ENCODE peak calls at places on chromosomes 12 and 14, in nine cellular contexts. One of them, this sample, is unnamed.

GRCh38 chr14:73223049-73223448 is 14.3 kb upstream of the PAPLN start:
- DNase-seq in stimulated activated effector memory CD8-positive, alpha-beta T cell treated with anti-CD3 and anti-CD28 coated beads, Interleukin-12 subunit alpha, Interleukin-12 subunit beta, amount 100 ng/mL, for 72 hours: no peak
- DNase-seq in activated T-helper 1 cell treated with anti-CD3 and anti-CD28 coated beads, Interleukin-2, amount 50 U/mL, for 16 hours: no peak
- DNase-seq in NCI-H1092: no peak
- DNase-seq in neural progenitor cell: no peak
- DNase-seq in fibroblast of the aortic adventitia: no peak
- DNase-seq in stimulated activated naive B cell treated with anti-CD40 and anti-IgM and Interleukin-4, amounts not matched to agents 10 μg/mL and 1 μg/mL and 100 μg/mL, for 72 hours: no peak
- DNase-seq in NCI-H146: no peak
- DNase-seq in activated CD4-positive, alpha-beta T cell treated with anti-CD3 and anti-CD28 coated beads for 1 hour: no peak
- DNase-seq in this sample: no peak

GRCh38 chr14:94805726-94806288 is 35.9 kb upstream of the GSC start:
- DNase-seq in stimulated activated effector memory CD8-positive, alpha-beta T cell treated with anti-CD3 and anti-CD28 coated beads, Interleukin-12 subunit alpha, Interleukin-12 subunit beta, amount 100 ng/mL, for 72 hours: no peak
- DNase-seq in activated T-helper 1 cell treated with anti-CD3 and anti-CD28 coated beads, Interleukin-2, amount 50 U/mL, for 16 hours: no peak
- DNase-seq in NCI-H1092: no peak
- DNase-seq in neural progenitor cell: peak; percentile 50
- DNase-seq in fibroblast of the aortic adventitia: peak; percentile 53
- DNase-seq in stimulated activated naive B cell treated with anti-CD40 and anti-IgM and Interleukin-4, amounts not matched to agents 10 μg/mL and 1 μg/mL and 100 μg/mL, for 72 hours: no peak
- DNase-seq in NCI-H146: no peak
- DNase-seq in activated CD4-positive, alpha-beta T cell treated with anti-CD3 and anti-CD28 coated beads for 1 hour: no peak
- DNase-seq in this sample: no peak

GRCh38 chr12:5571115-5571514 is 139.2 kb downstream of the NTF3 start:
- DNase-seq in stimulated activated effector memory CD8-positive, alpha-beta T cell treated with anti-CD3 and anti-CD28 coated beads, Interleukin-12 subunit alpha, Interleukin-12 subunit beta, amount 100 ng/mL, for 72 hours: no peak
- DNase-seq in activated T-helper 1 cell treated with anti-CD3 and anti-CD28 coated beads, Interleukin-2, amount 50 U/mL, for 16 hours: no peak
- DNase-seq in NCI-H1092: no peak
- DNase-seq in neural progenitor cell: no peak
- DNase-seq in fibroblast of the aortic adventitia: no peak
- DNase-seq in stimulated activated naive B cell treated with anti-CD40 and anti-IgM and Interleukin-4, amounts not matched to agents 10 μg/mL and 1 μg/mL and 100 μg/mL, for 72 hours: no peak
- DNase-seq in NCI-H146: no peak
- DNase-seq in activated CD4-positive, alpha-beta T cell treated with anti-CD3 and anti-CD28 coated beads for 1 hour: no peak
- DNase-seq in this sample: no peak

GRCh38 chr14:89198544-89199329 is 218.3 kb downstream of the FOXN3 start:
- DNase-seq in stimulated activated effector memory CD8-positive, alpha-beta T cell treated with anti-CD3 and anti-CD28 coated beads, Interleukin-12 subunit alpha, Interleukin-12 subunit beta, amount 100 ng/mL, for 72 hours: no peak
- DNase-seq in activated T-helper 1 cell treated with anti-CD3 and anti-CD28 coated beads, Interleukin-2, amount 50 U/mL, for 16 hours: no peak
- DNase-seq in NCI-H1092: no peak
- DNase-seq in neural progenitor cell: no peak
- DNase-seq in fibroblast of the aortic adventitia: no peak
- DNase-seq in stimulated activated naive B cell treated with anti-CD40 and anti-IgM and Interleukin-4, amounts not matched to agents 10 μg/mL and 1 μg/mL and 100 μg/mL, for 72 hours: no peak
- DNase-seq in NCI-H146: no peak
- DNase-seq in activated CD4-positive, alpha-beta T cell treated with anti-CD3 and anti-CD28 coated beads for 1 hour: no peak
- DNase-seq in this sample: no peak

GRCh38 chr12:43882578-43883178 is 46.8 kb downstream of the TMEM117 start:
- DNase-seq in stimulated activated effector memory CD8-positive, alpha-beta T cell treated with anti-CD3 and anti-CD28 coated beads, Interleukin-12 subunit alpha, Interleukin-12 subunit beta, amount 100 ng/mL, for 72 hours: no peak
- DNase-seq in activated T-helper 1 cell treated with anti-CD3 and anti-CD28 coated beads, Interleukin-2, amount 50 U/mL, for 16 hours: no peak
- DNase-seq in NCI-H1092: no peak
- DNase-seq in neural progenitor cell: peak; percentile 62
- DNase-seq in fibroblast of the aortic adventitia: peak; percentile 81
- DNase-seq in stimulated activated naive B cell treated with anti-CD40 and anti-IgM and Interleukin-4, amounts not matched to agents 10 μg/mL and 1 μg/mL and 100 μg/mL, for 72 hours: no peak
- DNase-seq in NCI-H146: peak; percentile 44
- DNase-seq in activated CD4-positive, alpha-beta T cell treated with anti-CD3 and anti-CD28 coated beads for 1 hour: no peak
- DNase-seq in this sample: no peak

GRCh38 chr12:98490491-98491453 is 24.6 kb upstream of the TMPO start:
- DNase-seq in stimulated activated effector memory CD8-positive, alpha-beta T cell treated with anti-CD3 and anti-CD28 coated beads, Interleukin-12 subunit alpha, Interleukin-12 subunit beta, amount 100 ng/mL, for 72 hours: peak; percentile 80
- DNase-seq in activated T-helper 1 cell treated with anti-CD3 and anti-CD28 coated beads, Interleukin-2, amount 50 U/mL, for 16 hours: peak; percentile 76
- DNase-seq in NCI-H1092: peak; percentile 81
- DNase-seq in neural progenitor cell: peak; percentile 93
- DNase-seq in fibroblast of the aortic adventitia: peak; percentile 94
- DNase-seq in stimulated activated naive B cell treated with anti-CD40 and anti-IgM and Interleukin-4, amounts not matched to agents 10 μg/mL and 1 μg/mL and 100 μg/mL, for 72 hours: peak; percentile 61
- DNase-seq in NCI-H146: peak; percentile 92
- DNase-seq in activated CD4-positive, alpha-beta T cell treated with anti-CD3 and anti-CD28 coated beads for 1 hour: peak; percentile 74
- DNase-seq in this sample: peak; percentile 72

GRCh38 chr12:104348283-104348993 is 44.9 kb downstream of the EID3 start:
- DNase-seq in stimulated activated effector memory CD8-positive, alpha-beta T cell treated with anti-CD3 and anti-CD28 coated beads, Interleukin-12 subunit alpha, Interleukin-12 subunit beta, amount 100 ng/mL, for 72 hours: no peak
- DNase-seq in activated T-helper 1 cell treated with anti-CD3 and anti-CD28 coated beads, Interleukin-2, amount 50 U/mL, for 16 hours: no peak
- DNase-seq in NCI-H1092: no peak
- DNase-seq in neural progenitor cell: no peak
- DNase-seq in fibroblast of the aortic adventitia: no peak
- DNase-seq in stimulated activated naive B cell treated with anti-CD40 and anti-IgM and Interleukin-4, amounts not matched to agents 10 μg/mL and 1 μg/mL and 100 μg/mL, for 72 hours: no peak
- DNase-seq in NCI-H146: no peak
- DNase-seq in activated CD4-positive, alpha-beta T cell treated with anti-CD3 and anti-CD28 coated beads for 1 hour: no peak
- DNase-seq in this sample: no peak

GRCh38 chr14:88245321-88245720 is 77.7 kb downstream of the KCNK10 start:
- DNase-seq in stimulated activated effector memory CD8-positive, alpha-beta T cell treated with anti-CD3 and anti-CD28 coated beads, Interleukin-12 subunit alpha, Interleukin-12 subunit beta, amount 100 ng/mL, for 72 hours: no peak
- DNase-seq in activated T-helper 1 cell treated with anti-CD3 and anti-CD28 coated beads, Interleukin-2, amount 50 U/mL, for 16 hours: no peak
- DNase-seq in NCI-H1092: peak; percentile 52
- DNase-seq in neural progenitor cell: peak; percentile 57
- DNase-seq in fibroblast of the aortic adventitia: no peak
- DNase-seq in stimulated activated naive B cell treated with anti-CD40 and anti-IgM and Interleukin-4, amounts not matched to agents 10 μg/mL and 1 μg/mL and 100 μg/mL, for 72 hours: no peak
- DNase-seq in NCI-H146: peak; percentile 57
- DNase-seq in activated CD4-positive, alpha-beta T cell treated with anti-CD3 and anti-CD28 coated beads for 1 hour: no peak
- DNase-seq in this sample: peak; percentile 92

GRCh38 chr14:95597784-95598204 is 62.9 kb downstream of the GLRX5 start:
- DNase-seq in stimulated activated effector memory CD8-positive, alpha-beta T cell treated with anti-CD3 and anti-CD28 coated beads, Interleukin-12 subunit alpha, Interleukin-12 subunit beta, amount 100 ng/mL, for 72 hours: no peak
- DNase-seq in activated T-helper 1 cell treated with anti-CD3 and anti-CD28 coated beads, Interleukin-2, amount 50 U/mL, for 16 hours: no peak
- DNase-seq in NCI-H1092: peak; percentile 87
- DNase-seq in neural progenitor cell: peak; percentile 82
- DNase-seq in fibroblast of the aortic adventitia: peak; percentile 24
- DNase-seq in stimulated activated naive B cell treated with anti-CD40 and anti-IgM and Interleukin-4, amounts not matched to agents 10 μg/mL and 1 μg/mL and 100 μg/mL, for 72 hours: peak; percentile 53
- DNase-seq in NCI-H146: peak; percentile 77
- DNase-seq in activated CD4-positive, alpha-beta T cell treated with anti-CD3 and anti-CD28 coated beads for 1 hour: no peak
- DNase-seq in this sample: peak; percentile 54

GRCh38 chr12:132630672-132631071 is 12.1 kb downstream of the P2RX2 start:
- DNase-seq in stimulated activated effector memory CD8-positive, alpha-beta T cell treated with anti-CD3 and anti-CD28 coated beads, Interleukin-12 subunit alpha, Interleukin-12 subunit beta, amount 100 ng/mL, for 72 hours: no peak
- DNase-seq in activated T-helper 1 cell treated with anti-CD3 and anti-CD28 coated beads, Interleukin-2, amount 50 U/mL, for 16 hours: no peak
- DNase-seq in NCI-H1092: no peak
- DNase-seq in neural progenitor cell: no peak
- DNase-seq in fibroblast of the aortic adventitia: no peak
- DNase-seq in stimulated activated naive B cell treated with anti-CD40 and anti-IgM and Interleukin-4, amounts not matched to agents 10 μg/mL and 1 μg/mL and 100 μg/mL, for 72 hours: no peak
- DNase-seq in NCI-H146: no peak
- DNase-seq in activated CD4-positive, alpha-beta T cell treated with anti-CD3 and anti-CD28 coated beads for 1 hour: no peak
- DNase-seq in this sample: no peak

GRCh38 chr14:58738189-58738836 is 100.6 kb downstream of the DACT1 start:
- DNase-seq in stimulated activated effector memory CD8-positive, alpha-beta T cell treated with anti-CD3 and anti-CD28 coated beads, Interleukin-12 subunit alpha, Interleukin-12 subunit beta, amount 100 ng/mL, for 72 hours: no peak
- DNase-seq in activated T-helper 1 cell treated with anti-CD3 and anti-CD28 coated beads, Interleukin-2, amount 50 U/mL, for 16 hours: no peak
- DNase-seq in NCI-H1092: no peak
- DNase-seq in neural progenitor cell: no peak
- DNase-seq in fibroblast of the aortic adventitia: peak; percentile 83
- DNase-seq in stimulated activated naive B cell treated with anti-CD40 and anti-IgM and Interleukin-4, amounts not matched to agents 10 μg/mL and 1 μg/mL and 100 μg/mL, for 72 hours: no peak
- DNase-seq in NCI-H146: peak; percentile 46
- DNase-seq in activated CD4-positive, alpha-beta T cell treated with anti-CD3 and anti-CD28 coated beads for 1 hour: no peak
- DNase-seq in this sample: no peak

GRCh38 chr12:51188359-51189051 is 15.6 kb upstream of the TFCP2 start:
- DNase-seq in stimulated activated effector memory CD8-positive, alpha-beta T cell treated with anti-CD3 and anti-CD28 coated beads, Interleukin-12 subunit alpha, Interleukin-12 subunit beta, amount 100 ng/mL, for 72 hours: no peak
- DNase-seq in activated T-helper 1 cell treated with anti-CD3 and anti-CD28 coated beads, Interleukin-2, amount 50 U/mL, for 16 hours: no peak
- DNase-seq in NCI-H1092: no peak
- DNase-seq in neural progenitor cell: no peak
- DNase-seq in fibroblast of the aortic adventitia: no peak
- DNase-seq in stimulated activated naive B cell treated with anti-CD40 and anti-IgM and Interleukin-4, amounts not matched to agents 10 μg/mL and 1 μg/mL and 100 μg/mL, for 72 hours: peak; percentile 9
- DNase-seq in NCI-H146: peak; percentile 31
- DNase-seq in activated CD4-positive, alpha-beta T cell treated with anti-CD3 and anti-CD28 coated beads for 1 hour: no peak
- DNase-seq in this sample: no peak

GRCh38 chr12:87439990-87440827 is 589.0 kb downstream of the C12orf50 start:
- DNase-seq in stimulated activated effector memory CD8-positive, alpha-beta T cell treated with anti-CD3 and anti-CD28 coated beads, Interleukin-12 subunit alpha, Interleukin-12 subunit beta, amount 100 ng/mL, for 72 hours: no peak
- DNase-seq in activated T-helper 1 cell treated with anti-CD3 and anti-CD28 coated beads, Interleukin-2, amount 50 U/mL, for 16 hours: no peak
- DNase-seq in NCI-H1092: no peak
- DNase-seq in neural progenitor cell: no peak
- DNase-seq in fibroblast of the aortic adventitia: peak; percentile 96
- DNase-seq in stimulated activated naive B cell treated with anti-CD40 and anti-IgM and Interleukin-4, amounts not matched to agents 10 μg/mL and 1 μg/mL and 100 μg/mL, for 72 hours: no peak
- DNase-seq in NCI-H146: no peak
- DNase-seq in activated CD4-positive, alpha-beta T cell treated with anti-CD3 and anti-CD28 coated beads for 1 hour: no peak
- DNase-seq in this sample: no peak

GRCh38 chr12:69028941-69029729 is 96.2 kb upstream of the CPM start:
- DNase-seq in stimulated activated effector memory CD8-positive, alpha-beta T cell treated with anti-CD3 and anti-CD28 coated beads, Interleukin-12 subunit alpha, Interleukin-12 subunit beta, amount 100 ng/mL, for 72 hours: no peak
- DNase-seq in activated T-helper 1 cell treated with anti-CD3 and anti-CD28 coated beads, Interleukin-2, amount 50 U/mL, for 16 hours: no peak
- DNase-seq in NCI-H1092: no peak
- DNase-seq in neural progenitor cell: no peak
- DNase-seq in fibroblast of the aortic adventitia: peak; percentile 48
- DNase-seq in stimulated activated naive B cell treated with anti-CD40 and anti-IgM and Interleukin-4, amounts not matched to agents 10 μg/mL and 1 μg/mL and 100 μg/mL, for 72 hours: no peak
- DNase-seq in NCI-H146: no peak
- DNase-seq in activated CD4-positive, alpha-beta T cell treated with anti-CD3 and anti-CD28 coated beads for 1 hour: no peak
- DNase-seq in this sample: no peak

GRCh38 chr12:54412348-54412747 is 6.7 kb downstream of the ITGA5 start:
- DNase-seq in stimulated activated effector memory CD8-positive, alpha-beta T cell treated with anti-CD3 and anti-CD28 coated beads, Interleukin-12 subunit alpha, Interleukin-12 subunit beta, amount 100 ng/mL, for 72 hours: no peak
- DNase-seq in activated T-helper 1 cell treated with anti-CD3 and anti-CD28 coated beads, Interleukin-2, amount 50 U/mL, for 16 hours: no peak
- DNase-seq in NCI-H1092: no peak
- DNase-seq in neural progenitor cell: no peak
- DNase-seq in fibroblast of the aortic adventitia: no peak
- DNase-seq in stimulated activated naive B cell treated with anti-CD40 and anti-IgM and Interleukin-4, amounts not matched to agents 10 μg/mL and 1 μg/mL and 100 μg/mL, for 72 hours: no peak
- DNase-seq in NCI-H146: no peak
- DNase-seq in activated CD4-positive, alpha-beta T cell treated with anti-CD3 and anti-CD28 coated beads for 1 hour: no peak
- DNase-seq in this sample: no peak

GRCh38 chr14:33857650-33858049 is 93.2 kb downstream of the EGLN3 start:
- DNase-seq in stimulated activated effector memory CD8-positive, alpha-beta T cell treated with anti-CD3 and anti-CD28 coated beads, Interleukin-12 subunit alpha, Interleukin-12 subunit beta, amount 100 ng/mL, for 72 hours: no peak
- DNase-seq in activated T-helper 1 cell treated with anti-CD3 and anti-CD28 coated beads, Interleukin-2, amount 50 U/mL, for 16 hours: no peak
- DNase-seq in NCI-H1092: no peak
- DNase-seq in neural progenitor cell: no peak
- DNase-seq in fibroblast of the aortic adventitia: no peak
- DNase-seq in stimulated activated naive B cell treated with anti-CD40 and anti-IgM and Interleukin-4, amounts not matched to agents 10 μg/mL and 1 μg/mL and 100 μg/mL, for 72 hours: no peak
- DNase-seq in NCI-H146: no peak
- DNase-seq in activated CD4-positive, alpha-beta T cell treated with anti-CD3 and anti-CD28 coated beads for 1 hour: no peak
- DNase-seq in this sample: no peak